ENCODE peak calls at places on chromosomes 6 and 20, in nine cellular contexts. One of them, this sample, is unnamed.

GRCh38 chr6:166052837-166053236 is 114.8 kb downstream of the TBXT start:
- DNase-seq in Calu3: no peak
- DNase-seq in GM12878: no peak
- DNase-seq in mammary epithelial cell: no peak
- DNase-seq in fibroblast of lung: no peak
- DNase-seq in nephron progenitor cell: no peak
- DNase-seq in left lung: no peak
- DNase-seq in CD4-positive, alpha-beta T cell: no peak
- DNase-seq in AG09309: no peak
- DNase-seq in this sample: no peak

GRCh38 chr6:127023001-127023778 is 95.3 kb upstream of the RSPO3 start:
- DNase-seq in AG09309: no peak
- DNase-seq in left lung: no peak
- DNase-seq in fibroblast of lung: no peak
- DNase-seq in Calu3: no peak
- DNase-seq in mammary epithelial cell: no peak
- DNase-seq in GM12878: no peak
- DNase-seq in nephron progenitor cell: no peak
- DNase-seq in CD4-positive, alpha-beta T cell: no peak
- DNase-seq in this sample: no peak

GRCh38 chr6:169393753-169394152 is 140.1 kb upstream of the THBS2 start:
- DNase-seq in AG09309: no peak
- DNase-seq in GM12878: no peak
- DNase-seq in mammary epithelial cell: no peak
- DNase-seq in CD4-positive, alpha-beta T cell: no peak
- DNase-seq in Calu3: no peak
- DNase-seq in left lung: no peak
- DNase-seq in fibroblast of lung: no peak
- DNase-seq in nephron progenitor cell: no peak
- DNase-seq in this sample: no peak

GRCh38 chr6:7685276-7685675 is 40.6 kb upstream of the BMP6 start:
- DNase-seq in mammary epithelial cell: no peak
- DNase-seq in left lung: no peak
- DNase-seq in GM12878: no peak
- DNase-seq in CD4-positive, alpha-beta T cell: no peak
- DNase-seq in AG09309: no peak
- DNase-seq in nephron progenitor cell: no peak
- DNase-seq in fibroblast of lung: no peak
- DNase-seq in Calu3: no peak
- DNase-seq in this sample: no peak

GRCh38 chr6:68333444-68333843 is 301.6 kb upstream of the ADGRB3 start:
- DNase-seq in Calu3: no peak
- DNase-seq in left lung: no peak
- DNase-seq in GM12878: no peak
- DNase-seq in mammary epithelial cell: no peak
- DNase-seq in CD4-positive, alpha-beta T cell: no peak
- DNase-seq in AG09309: no peak
- DNase-seq in fibroblast of lung: no peak
- DNase-seq in nephron progenitor cell: no peak
- DNase-seq in this sample: no peak

GRCh38 chr6:15148356-15149058 is 97.4 kb upstream of the JARID2 start:
- DNase-seq in Calu3: peak; percentile 6
- DNase-seq in GM12878: no peak
- DNase-seq in fibroblast of lung: peak; percentile 87
- DNase-seq in AG09309: peak; percentile 43
- DNase-seq in nephron progenitor cell: peak; percentile 26
- DNase-seq in mammary epithelial cell: peak; percentile 96
- DNase-seq in left lung: no peak
- DNase-seq in CD4-positive, alpha-beta T cell: no peak
- DNase-seq in this sample: no peak

GRCh38 chr20:1122388-1123315 is 4.2 kb downstream of the PSMF1 start:
- DNase-seq in left lung: peak; percentile 76
- DNase-seq in AG09309: peak; percentile 13
- DNase-seq in mammary epithelial cell: no peak
- DNase-seq in CD4-positive, alpha-beta T cell: no peak
- DNase-seq in nephron progenitor cell: no peak
- DNase-seq in GM12878: no peak
- DNase-seq in fibroblast of lung: peak; percentile 76
- DNase-seq in Calu3: peak; percentile 33
- DNase-seq in this sample: no peak

GRCh38 chr6:42140051-42140450 is 2.4 kb downstream of the C6orf132 start:
- DNase-seq in fibroblast of lung: peak; percentile 17
- DNase-seq in AG09309: no peak
- DNase-seq in nephron progenitor cell: no peak
- DNase-seq in Calu3: peak; percentile 73
- DNase-seq in CD4-positive, alpha-beta T cell: no peak
- DNase-seq in GM12878: no peak
- DNase-seq in mammary epithelial cell: peak; percentile 90
- DNase-seq in left lung: no peak
- DNase-seq in this sample: no peak

GRCh38 chr6:27867941-27868705 is 44.1 kb downstream of the OR2B2 start:
- DNase-seq in CD4-positive, alpha-beta T cell: no peak
- DNase-seq in GM12878: no peak
- DNase-seq in nephron progenitor cell: no peak
- DNase-seq in fibroblast of lung: peak; percentile 50
- DNase-seq in mammary epithelial cell: no peak
- DNase-seq in left lung: no peak
- DNase-seq in AG09309: no peak
- DNase-seq in Calu3: no peak
- DNase-seq in this sample: no peak

GRCh38 chr20:17226410-17227198 is at the start of gene PCSK2:
- DNase-seq in fibroblast of lung: peak; percentile 20
- DNase-seq in nephron progenitor cell: peak; percentile 93
- DNase-seq in AG09309: no peak
- DNase-seq in mammary epithelial cell: peak; percentile 26
- DNase-seq in left lung: peak; percentile 78
- DNase-seq in GM12878: no peak
- DNase-seq in Calu3: no peak
- DNase-seq in CD4-positive, alpha-beta T cell: no peak
- DNase-seq in this sample: no peak

GRCh38 chr6:2545351-2545750 is 205.4 kb downstream of the MYLK4 start:
- DNase-seq in Calu3: no peak
- DNase-seq in left lung: no peak
- DNase-seq in fibroblast of lung: no peak
- DNase-seq in AG09309: no peak
- DNase-seq in GM12878: no peak
- DNase-seq in nephron progenitor cell: no peak
- DNase-seq in CD4-positive, alpha-beta T cell: no peak
- DNase-seq in mammary epithelial cell: no peak
- DNase-seq in this sample: no peak

GRCh38 chr20:22686097-22686496 is 101.7 kb upstream of the FOXA2 start:
- DNase-seq in CD4-positive, alpha-beta T cell: no peak
- DNase-seq in nephron progenitor cell: peak; percentile 54
- DNase-seq in Calu3: peak; percentile 7
- DNase-seq in GM12878: no peak
- DNase-seq in fibroblast of lung: peak; percentile 61
- DNase-seq in left lung: no peak
- DNase-seq in AG09309: peak; percentile 8
- DNase-seq in mammary epithelial cell: peak; percentile 50
- DNase-seq in this sample: no peak

GRCh38 chr20:46400253-46400652 is 6.2 kb downstream of the ELMO2 start:
- DNase-seq in Calu3: no peak
- DNase-seq in AG09309: no peak
- DNase-seq in GM12878: no peak
- DNase-seq in left lung: no peak
- DNase-seq in fibroblast of lung: peak; percentile 90
- DNase-seq in CD4-positive, alpha-beta T cell: no peak
- DNase-seq in nephron progenitor cell: no peak
- DNase-seq in mammary epithelial cell: no peak
- DNase-seq in this sample: no peak

GRCh38 chr6:16064687-16065086 is 64.2 kb upstream of the MYLIP start:
- DNase-seq in CD4-positive, alpha-beta T cell: no peak
- DNase-seq in mammary epithelial cell: no peak
- DNase-seq in nephron progenitor cell: no peak
- DNase-seq in AG09309: no peak
- DNase-seq in Calu3: no peak
- DNase-seq in left lung: no peak
- DNase-seq in fibroblast of lung: no peak
- DNase-seq in GM12878: no peak
- DNase-seq in this sample: no peak

GRCh38 chr20:59663513-59663890 is 59.2 kb downstream of the PHACTR3 start:
- DNase-seq in nephron progenitor cell: no peak
- DNase-seq in AG09309: no peak
- DNase-seq in GM12878: no peak
- DNase-seq in left lung: no peak
- DNase-seq in CD4-positive, alpha-beta T cell: no peak
- DNase-seq in Calu3: no peak
- DNase-seq in mammary epithelial cell: no peak
- DNase-seq in fibroblast of lung: no peak
- DNase-seq in this sample: no peak

GRCh38 chr6:25315778-25316177 is 36.6 kb downstream of the CARMIL1 start:
- DNase-seq in CD4-positive, alpha-beta T cell: no peak
- DNase-seq in fibroblast of lung: no peak
- DNase-seq in nephron progenitor cell: no peak
- DNase-seq in left lung: no peak
- DNase-seq in Calu3: no peak
- DNase-seq in AG09309: no peak
- DNase-seq in mammary epithelial cell: no peak
- DNase-seq in GM12878: no peak
- DNase-seq in this sample: no peak

GRCh38 chr6:72464791-72465691 is 156.8 kb upstream of the KCNQ5 start:
- DNase-seq in nephron progenitor cell: no peak
- DNase-seq in CD4-positive, alpha-beta T cell: no peak
- DNase-seq in mammary epithelial cell: peak; percentile 88
- DNase-seq in fibroblast of lung: peak; percentile 51
- DNase-seq in Calu3: peak; percentile 16
- DNase-seq in AG09309: peak; percentile 49
- DNase-seq in GM12878: no peak
- DNase-seq in left lung: no peak
- DNase-seq in this sample: no peak

GRCh38 chr6:32170294-32170693 is 5.6 kb downstream of the AGPAT1 start:
- DNase-seq in GM12878: no peak
- DNase-seq in nephron progenitor cell: no peak
- DNase-seq in mammary epithelial cell: no peak
- DNase-seq in fibroblast of lung: no peak
- DNase-seq in AG09309: no peak
- DNase-seq in Calu3: no peak
- DNase-seq in CD4-positive, alpha-beta T cell: no peak
- DNase-seq in left lung: no peak
- DNase-seq in this sample: no peak

GRCh38 chr6:24692003-24692402 is 25.1 kb downstream of the ACOT13 start:
- DNase-seq in left lung: no peak
- DNase-seq in fibroblast of lung: no peak
- DNase-seq in mammary epithelial cell: no peak
- DNase-seq in Calu3: no peak
- DNase-seq in nephron progenitor cell: no peak
- DNase-seq in AG09309: no peak
- DNase-seq in CD4-positive, alpha-beta T cell: no peak
- DNase-seq in GM12878: no peak
- DNase-seq in this sample: no peak

GRCh38 chr20:25077610-25078169 is 4.3 kb downstream of the VSX1 start:
- DNase-seq in AG09309: no peak
- DNase-seq in mammary epithelial cell: no peak
- DNase-seq in left lung: peak; percentile 88
- DNase-seq in Calu3: no peak
- DNase-seq in GM12878: no peak
- DNase-seq in CD4-positive, alpha-beta T cell: no peak
- DNase-seq in fibroblast of lung: no peak
- DNase-seq in nephron progenitor cell: peak; percentile 41
- DNase-seq in this sample: no peak

GRCh38 chr6:143270026-143270425 is 180.5 kb downstream of the ADAT2 start:
- DNase-seq in AG09309: no peak
- DNase-seq in mammary epithelial cell: no peak
- DNase-seq in Calu3: no peak
- DNase-seq in nephron progenitor cell: no peak
- DNase-seq in left lung: no peak
- DNase-seq in CD4-positive, alpha-beta T cell: no peak
- DNase-seq in GM12878: no peak
- DNase-seq in fibroblast of lung: peak; percentile 55
- DNase-seq in this sample: no peak

GRCh38 chr6:44235891-44236516 is 10.9 kb upstream of the HSP90AB1 start:
- DNase-seq in Calu3: no peak
- DNase-seq in GM12878: no peak
- DNase-seq in nephron progenitor cell: no peak
- DNase-seq in CD4-positive, alpha-beta T cell: no peak
- DNase-seq in mammary epithelial cell: no peak
- DNase-seq in AG09309: no peak
- DNase-seq in left lung: peak; percentile 54
- DNase-seq in fibroblast of lung: no peak
- DNase-seq in this sample: no peak

DNA sequence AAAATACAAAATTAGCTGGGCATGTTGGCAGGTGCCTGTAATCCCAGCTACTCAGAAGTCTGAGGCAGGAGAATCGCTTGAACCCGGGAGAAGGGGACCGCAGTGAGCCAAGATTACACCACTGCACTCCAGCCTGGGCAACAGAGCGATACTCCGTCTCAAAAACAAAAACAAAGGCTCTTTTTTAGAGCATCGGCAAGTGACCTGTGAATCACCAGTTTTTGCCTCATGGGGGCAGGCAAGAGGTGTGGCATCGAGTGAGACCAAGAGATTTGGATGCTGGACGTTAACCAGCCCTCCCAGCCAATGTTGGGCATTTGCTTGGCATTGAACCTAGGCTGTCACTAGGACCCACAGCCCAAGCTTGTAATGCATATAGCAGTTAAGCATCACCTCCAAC is 14.6 kb upstream of the CDK5RAP1 start:
- DNase-seq in AG09309: no peak
- DNase-seq in fibroblast of lung: peak; percentile 70
- DNase-seq in GM12878: no peak
- DNase-seq in Calu3: peak; percentile 65
- DNase-seq in mammary epithelial cell: peak; percentile 59
- DNase-seq in CD4-positive, alpha-beta T cell: no peak
- DNase-seq in nephron progenitor cell: peak; percentile 23
- DNase-seq in left lung: no peak
- DNase-seq in this sample: no peak
- TF ChIP-seq CTCF in AG09309: peak; percentile 64
- TF ChIP-seq CTCF in fibroblast of lung: peak; percentile 45
- TF ChIP-seq CTCF in GM12878: peak; percentile 26
- TF ChIP-seq CTCF in Calu3: peak; percentile 71
- TF ChIP-seq CTCF in mammary epithelial cell: no peak
- TF ChIP-seq CTCF in CD4-positive, alpha-beta T cell: peak; percentile 12
- TF ChIP-seq CTCF in nephron progenitor cell: peak; percentile 48
- TF ChIP-seq CTCF in left lung: no peak
- TF ChIP-seq CTCF in this sample: no peak

GRCh38 chr6:157895585-157895984 is 72.5 kb downstream of the SNX9 start:
- DNase-seq in mammary epithelial cell: no peak
- DNase-seq in nephron progenitor cell: no peak
- DNase-seq in left lung: no peak
- DNase-seq in GM12878: no peak
- DNase-seq in Calu3: no peak
- DNase-seq in CD4-positive, alpha-beta T cell: no peak
- DNase-seq in fibroblast of lung: no peak
- DNase-seq in AG09309: no peak
- DNase-seq in this sample: no peak
- TF ChIP-seq CTCF in mammary epithelial cell: no peak
- TF ChIP-seq CTCF in nephron progenitor cell: no peak
- TF ChIP-seq CTCF in left lung: no peak
- TF ChIP-seq CTCF in GM12878: no peak
- TF ChIP-seq CTCF in Calu3: no peak
- TF ChIP-seq CTCF in CD4-positive, alpha-beta T cell: no peak
- TF ChIP-seq CTCF in fibroblast of lung: no peak
- TF ChIP-seq CTCF in AG09309: no peak
- TF ChIP-seq CTCF in this sample: no peak

GRCh38 chr20:63538204-63539091 is 1.3 kb upstream of the PTK6 start:
- DNase-seq in left lung: no peak
- DNase-seq in CD4-positive, alpha-beta T cell: no peak
- DNase-seq in Calu3: peak; percentile 97
- DNase-seq in GM12878: no peak
- DNase-seq in nephron progenitor cell: no peak
- DNase-seq in fibroblast of lung: peak; percentile 49
- DNase-seq in mammary epithelial cell: no peak
- DNase-seq in AG09309: no peak
- DNase-seq in this sample: no peak
- TF ChIP-seq CTCF in left lung: peak; percentile 0
- TF ChIP-seq CTCF in CD4-positive, alpha-beta T cell: peak; percentile 42
- TF ChIP-seq CTCF in Calu3: no peak
- TF ChIP-seq CTCF in GM12878: peak; percentile 29
- TF ChIP-seq CTCF in nephron progenitor cell: no peak
- TF ChIP-seq CTCF in fibroblast of lung: no peak
- TF ChIP-seq CTCF in mammary epithelial cell: no peak
- TF ChIP-seq CTCF in AG09309: no peak
- TF ChIP-seq CTCF in this sample: no peak

GRCh38 chr20:42678895-42679294 is 510.8 kb downstream of the PTPRT start:
- DNase-seq in left lung: no peak
- DNase-seq in AG09309: no peak
- DNase-seq in nephron progenitor cell: no peak
- DNase-seq in CD4-positive, alpha-beta T cell: no peak
- DNase-seq in GM12878: no peak
- DNase-seq in fibroblast of lung: no peak
- DNase-seq in mammary epithelial cell: no peak
- DNase-seq in Calu3: peak; percentile 29
- DNase-seq in this sample: no peak
- TF ChIP-seq CTCF in left lung: no peak
- TF ChIP-seq CTCF in AG09309: no peak
- TF ChIP-seq CTCF in nephron progenitor cell: peak; percentile 22
- TF ChIP-seq CTCF in CD4-positive, alpha-beta T cell: no peak
- TF ChIP-seq CTCF in GM12878: peak; percentile 31
- TF ChIP-seq CTCF in fibroblast of lung: no peak
- TF ChIP-seq CTCF in mammary epithelial cell: no peak
- TF ChIP-seq CTCF in Calu3: peak; percentile 68
- TF ChIP-seq CTCF in this sample: no peak

This sample was measured in omental fat pad.